ENCODE peak calls at places on chromosomes 5 and 9, in five cellular contexts. Y, J, L, P and E are unnamed samples.

GRCh38 chr9:3181049-3181953 is 337.4 kb upstream of the PUM3 start:
- DNase-seq in Y (no peak), J (no peak), L (peak), P (peak), E (peak)

GRCh38 chr5:141825836-141826560 is 52.2 kb downstream of the PCDH1 start:
- DNase-seq in Y (no peak), J (no peak), L (peak), P (no peak), E (peak)

GRCh38 chr9:101176384-101176783 is 147.9 kb downstream of the PLPPR1 start:
- DNase-seq in Y (no peak), J (peak), L (peak), P (peak), E (no peak)

GRCh38 chr9:72459308-72459707 is 62.1 kb upstream of the TMC1 start:
- DNase-seq in Y (no peak), J (no peak), L (no peak), P (no peak), E (no peak)

GRCh38 chr5:132268698-132269551 is 11.4 kb downstream of the PDLIM4 start:
- DNase-seq in Y (peak), J (no peak), L (no peak), P (no peak), E (peak)

GRCh38 chr5:56669534-56670483 is 145.5 kb upstream of the MAP3K1 start:
- DNase-seq in Y (peak), J (no peak), L (no peak), P (peak), E (no peak)

GRCh38 chr9:84438391-84438790 is 97.8 kb upstream of the SLC28A3 start:
- DNase-seq in Y (no peak), J (no peak), L (peak), P (no peak), E (no peak)

GRCh38 chr9:81618923-81619322 is 70.4 kb downstream of the TLE1 start:
- DNase-seq in Y (no peak), J (no peak), L (no peak), P (no peak), E (no peak)

GRCh38 chr5:14436801-14437542 is 144.6 kb upstream of the OTULINL start:
- DNase-seq in Y (no peak), J (no peak), L (no peak), P (no peak), E (no peak)

GRCh38 chr9:105535920-105536668 is 21.8 kb upstream of the FKTN start:
- DNase-seq in Y (no peak), J (no peak), L (no peak), P (no peak), E (no peak)

GRCh38 chr5:98201006-98201620 is 572.4 kb upstream of the RGMB start:
- DNase-seq in Y (no peak), J (no peak), L (no peak), P (no peak), E (no peak)

GRCh38 chr5:150485770-150486401 is 22.0 kb upstream of the NDST1 start:
- DNase-seq in Y (no peak), J (no peak), L (peak), P (no peak), E (peak)

GRCh38 chr9:98171176-98171925 is 21.1 kb downstream of the CORO2A start:
- DNase-seq in Y (no peak), J (no peak), L (peak), P (no peak), E (peak)

GRCh38 chr9:128946945-128947422 is 419 bp downstream of the DOLK start:
- DNase-seq in Y (no peak), J (no peak), L (peak), P (no peak), E (no peak)

GRCh38 chr9:95822583-95823431 is 52.7 kb upstream of the ERCC6L2 start:
- DNase-seq in Y (peak), J (peak), L (no peak), P (no peak), E (no peak)

GRCh38 chr9:136807281-136808074 is at the start of gene RABL6:
- DNase-seq in Y (no peak), J (no peak), L (peak), P (peak), E (peak)

GRCh38 chr9:114721491-114722362 is 39.7 kb upstream of the TEX48 start:
- DNase-seq in Y (no peak), J (no peak), L (no peak), P (peak), E (no peak)
- TF ChIP-seq ZBTB33 in Y (no peak), J (no peak), L (no peak), P (peak), E (no peak)

GRCh38 chr9:5580650-5581049 is 48.3 kb upstream of the RIC1 start:
- DNase-seq in Y (no peak), J (no peak), L (no peak), P (no peak), E (no peak)

GRCh38 chr9:5579881-5580280 is 49.0 kb upstream of the RIC1 start:
- DNase-seq in Y (no peak), J (no peak), L (no peak), P (no peak), E (no peak)

GRCh38 chr9:5586391-5586802 is 42.5 kb upstream of the RIC1 start:
- DNase-seq in Y (peak), J (no peak), L (no peak), P (no peak), E (no peak)

GRCh38 chr9:5578698-5579085 is 50.2 kb upstream of the RIC1 start:
- DNase-seq in Y (no peak), J (no peak), L (no peak), P (no peak), E (no peak)

GRCh38 chr9:5582835-5583195 is 46.1 kb upstream of the RIC1 start:
- DNase-seq in Y (peak), J (no peak), L (no peak), P (no peak), E (no peak)
- TF ChIP-seq ZBTB33 in Y (no peak), J (no peak), L (no peak), P (no peak), E (no peak)

GRCh38 chr5:157143127-157143959 is 678 bp upstream of the MED7 start:
- DNase-seq in Y (no peak), J (no peak), L (peak), P (no peak), E (peak)

GRCh38 chr5:157150995-157151394 is 8.3 kb upstream of the MED7 start:
- DNase-seq in Y (no peak), J (no peak), L (no peak), P (no peak), E (no peak)

GRCh38 chr5:157148734-157149615 is 6.3 kb upstream of the MED7 start:
- DNase-seq in Y (peak), J (peak), L (peak), P (peak), E (peak)
- TF ChIP-seq ZBTB33 in Y (no peak), J (no peak), L (no peak), P (no peak), E (no peak)

GRCh38 chr9:13513710-13514444 is 234.4 kb upstream of the MPDZ start:
- DNase-seq in Y (no peak), J (no peak), L (peak), P (no peak), E (peak)
- TF ChIP-seq ZBTB33 in Y (no peak), J (no peak), L (no peak), P (no peak), E (no peak)

DNA sequence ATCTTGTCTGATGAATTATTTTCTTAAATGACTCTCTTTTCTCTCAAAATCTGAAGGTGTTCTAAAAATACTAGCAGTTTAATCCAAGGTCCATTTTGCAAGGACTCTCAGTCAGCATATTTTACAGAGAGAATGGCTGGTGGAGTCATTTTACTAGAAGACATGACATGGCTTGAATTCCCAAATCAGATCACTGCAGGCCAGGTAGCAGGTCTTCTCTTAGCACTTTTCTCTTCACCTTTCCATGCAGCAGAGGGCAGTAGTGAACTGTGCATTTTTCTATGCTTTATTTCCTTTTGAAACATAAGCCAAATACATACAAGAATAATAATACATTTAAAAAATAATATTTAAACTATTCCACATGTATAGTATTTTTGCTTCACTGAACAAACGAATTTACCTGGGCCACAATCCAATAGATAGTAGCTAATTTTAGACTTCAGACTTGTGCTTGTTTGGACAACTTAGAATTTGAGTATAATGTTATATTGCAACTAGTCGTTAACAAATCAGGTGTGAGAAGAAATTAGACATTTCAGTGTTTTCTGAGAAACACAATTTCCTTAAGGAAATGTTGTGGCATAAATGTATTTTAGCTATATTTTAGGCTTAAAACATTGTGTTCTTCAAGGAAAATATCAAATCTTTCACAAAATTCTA is 289.4 kb upstream of the DAB2 start:
- DNase-seq in Y (peak), J (peak), L (peak), P (peak), E (peak)
- TF ChIP-seq ZBTB33 in Y (no peak), J (no peak), L (no peak), P (no peak), E (no peak)

GRCh38 chr9:107883496-107884120 is 394.0 kb upstream of the KLF4 start:
- DNase-seq in Y (no peak), J (no peak), L (no peak), P (no peak), E (no peak)
- TF ChIP-seq ZBTB33 in Y (no peak), J (no peak), L (no peak), P (no peak), E (no peak)